ENCODE peak calls at places on chromosomes 2 and 18, in four cellular contexts. G is left ventricle myocardium inferior, C is endodermal cell, D is WERI-Rb-1. W is an unnamed sample.

GRCh38 chr2:188551671-188552070 is 260.0 kb downstream of the GULP1 start:
- DNase-seq in G (no peak), C (no peak), D (no peak), W (no peak)

GRCh38 chr2:73089270-73090030 is 17.9 kb upstream of the SFXN5 start:
- DNase-seq in G (peak), C (peak), D (no peak), W (peak)

GRCh38 chr2:85330839-85331636 is 3.2 kb upstream of the TGOLN2 start:
- DNase-seq in G (no peak), C (no peak), D (no peak), W (no peak)

GRCh38 chr2:146927080-146927714 is 917.6 kb upstream of the ACVR2A start:
- DNase-seq in G (no peak), C (peak), D (peak), W (no peak)

GRCh38 chr18:12768622-12769021 is 65.8 kb downstream of the PSMG2 start:
- DNase-seq in G (no peak), C (no peak), D (no peak), W (no peak)

GRCh38 chr2:143475131-143475784 is 346.0 kb downstream of the ARHGAP15 start:
- DNase-seq in G (peak), C (no peak), D (no peak), W (no peak)

GRCh38 chr2:191878576-191879298 is 31.8 kb upstream of the CAVIN2 start:
- DNase-seq in G (no peak), C (no peak), D (no peak), W (no peak)

GRCh38 chr2:3034396-3034795 is 343.2 kb downstream of the EIPR1 start:
- DNase-seq in G (no peak), C (peak), D (no peak), W (no peak)

GRCh38 chr2:232013701-232014353 is 52.3 kb downstream of the DIS3L2 start:
- DNase-seq in G (no peak), C (no peak), D (no peak), W (peak)

GRCh38 chr18:10477121-10477862 is 22.9 kb downstream of the APCDD1 start:
- DNase-seq in G (no peak), C (no peak), D (no peak), W (no peak)

GRCh38 chr2:68993660-68994059 is 19.2 kb downstream of the GKN1 start:
- DNase-seq in G (no peak), C (no peak), D (no peak), W (no peak)

GRCh38 chr18:59470627-59471121 is 111.6 kb upstream of the LMAN1 start:
- DNase-seq in G (peak), C (no peak), D (no peak), W (no peak)

GRCh38 chr2:237743024-237743423 is 55.6 kb upstream of the RBM44 start:
- DNase-seq in G (no peak), C (no peak), D (no peak), W (no peak)
- H3K27ac ChIP-seq in G (peak), C (no peak), D (no peak), W (peak)

DNA sequence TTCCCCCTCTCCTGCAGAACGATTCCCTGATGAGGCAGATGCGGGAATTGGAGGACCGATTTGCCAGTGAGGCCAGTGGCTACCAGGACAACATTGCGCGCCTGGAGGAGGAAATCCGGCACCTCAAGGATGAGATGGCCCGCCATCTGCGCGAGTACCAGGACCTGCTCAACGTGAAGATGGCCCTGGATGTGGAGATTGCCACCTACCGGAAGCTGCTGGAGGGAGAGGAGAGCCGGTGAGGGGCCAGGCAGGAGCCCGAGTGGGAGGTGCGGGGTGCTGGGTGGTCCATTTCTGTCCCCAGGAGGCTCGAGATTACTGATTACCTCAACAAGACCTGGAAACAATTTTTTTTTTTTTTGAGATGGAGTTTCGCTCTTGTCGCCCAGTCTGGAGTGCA is 3.1 kb downstream of the DES start:
- DNase-seq in G (no peak), C (no peak), D (no peak), W (no peak)
- H3K27ac ChIP-seq in G (peak), C (no peak), D (no peak), W (no peak)

DNA sequence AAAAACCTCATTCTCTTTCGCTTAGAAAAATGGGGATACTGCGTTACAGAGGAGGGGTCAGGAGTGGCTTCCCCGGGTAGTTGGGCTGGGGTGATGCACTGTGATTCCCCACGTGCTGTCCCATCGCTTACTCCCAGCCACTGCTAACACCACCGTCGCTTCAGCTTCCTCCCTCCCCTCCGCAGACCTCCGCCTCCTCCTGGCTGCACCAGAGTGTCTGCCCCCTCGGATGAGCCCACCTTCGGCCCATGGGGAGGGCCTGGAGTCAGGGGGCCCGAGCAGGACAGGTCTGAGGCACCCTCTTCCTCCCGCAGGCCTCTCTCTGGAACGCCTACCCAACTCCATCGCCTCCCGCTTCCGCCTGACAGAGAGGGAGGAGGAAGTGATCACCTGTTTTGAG is 59.1 kb upstream of the MCFD2 start:
- DNase-seq in G (no peak), C (no peak), D (no peak), W (no peak)
- H3K27ac ChIP-seq in G (no peak), C (no peak), D (no peak), W (no peak)

GRCh38 chr2:159124931-159125467 is 156.6 kb downstream of the TANC1 start:
- DNase-seq in G (no peak), C (no peak), D (no peak), W (no peak)

GRCh38 chr2:159124441-159124911 is 156.0 kb downstream of the TANC1 start:
- DNase-seq in G (no peak), C (no peak), D (no peak), W (peak)

GRCh38 chr2:159125858-159126257 is 157.4 kb downstream of the TANC1 start:
- DNase-seq in G (no peak), C (no peak), D (no peak), W (no peak)

GRCh38 chr2:159128191-159128590 is 158.3 kb downstream of the WDSUB1 start:
- DNase-seq in G (peak), C (no peak), D (no peak), W (no peak)

GRCh38 chr2:159126653-159127052 is 158.2 kb downstream of the TANC1 start:
- DNase-seq in G (no peak), C (no peak), D (no peak), W (no peak)
- H3K27ac ChIP-seq in G (peak), C (no peak), D (no peak), W (peak)

DNA sequence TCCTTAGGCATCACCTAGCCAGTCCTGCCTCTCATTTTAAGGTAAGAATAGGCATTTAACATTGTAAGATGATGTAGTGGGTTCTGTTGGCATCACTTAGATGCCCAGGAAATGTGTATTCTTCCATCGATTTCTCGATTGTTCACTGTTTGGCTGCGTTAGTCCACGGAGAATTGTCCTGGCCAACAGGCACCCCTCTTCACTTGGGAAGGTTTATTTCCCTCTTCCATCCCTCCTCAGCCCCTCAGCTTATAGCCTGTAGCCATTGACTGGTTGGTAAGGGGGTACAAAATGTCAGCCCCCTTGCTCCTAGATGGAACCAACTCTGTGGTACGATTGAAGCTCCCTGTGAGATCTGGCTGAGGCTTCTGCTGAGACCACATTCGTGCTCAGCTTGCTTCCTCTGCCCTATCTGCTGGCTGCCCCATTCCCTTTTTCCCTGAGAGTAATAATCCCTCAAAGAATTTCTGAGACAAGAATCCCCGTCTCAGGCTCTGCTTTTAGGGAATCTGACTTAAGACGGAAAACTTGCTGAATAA is 43.4 kb downstream of the PLEKHA3 start:
- DNase-seq in G (no peak), C (peak), D (no peak), W (no peak)
- H3K27ac ChIP-seq in G (peak), C (no peak), D (no peak), W (peak)

GRCh38 chr2:135913726-135914365 is 37.6 kb upstream of the MCM6 start:
- DNase-seq in G (no peak), C (no peak), D (no peak), W (no peak)
- H3K27ac ChIP-seq in G (no peak), C (no peak), D (no peak), W (peak)

DNA sequence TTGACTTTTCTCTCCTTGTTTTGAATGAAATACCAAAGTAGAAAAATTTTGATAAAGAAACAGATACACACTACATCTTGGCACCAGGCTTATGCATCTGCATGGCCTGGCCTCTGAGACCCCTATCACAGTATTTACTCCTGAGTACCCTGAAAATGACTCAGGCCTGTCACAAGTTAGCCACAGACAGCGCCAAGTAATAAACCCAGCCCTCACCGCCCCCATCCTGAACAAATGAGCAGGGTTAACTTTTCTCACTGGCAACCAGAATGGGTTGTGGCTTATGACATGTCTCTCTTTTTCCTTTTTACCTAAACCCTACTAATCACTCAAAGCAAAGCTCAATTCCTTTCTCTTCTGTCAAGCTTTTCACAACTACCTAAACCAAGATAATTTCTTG is 35.3 kb downstream of the SPRED2 start:
- DNase-seq in G (no peak), C (no peak), D (no peak), W (no peak)
- H3K27ac ChIP-seq in G (peak), C (no peak), D (no peak), W (peak)

GRCh38 chr2:112765251-112765650 is 842 bp upstream of the CKAP2L start:
- DNase-seq in G (no peak), C (no peak), D (no peak), W (no peak)
- H3K27ac ChIP-seq in G (peak), C (no peak), D (peak), W (peak)

DNA sequence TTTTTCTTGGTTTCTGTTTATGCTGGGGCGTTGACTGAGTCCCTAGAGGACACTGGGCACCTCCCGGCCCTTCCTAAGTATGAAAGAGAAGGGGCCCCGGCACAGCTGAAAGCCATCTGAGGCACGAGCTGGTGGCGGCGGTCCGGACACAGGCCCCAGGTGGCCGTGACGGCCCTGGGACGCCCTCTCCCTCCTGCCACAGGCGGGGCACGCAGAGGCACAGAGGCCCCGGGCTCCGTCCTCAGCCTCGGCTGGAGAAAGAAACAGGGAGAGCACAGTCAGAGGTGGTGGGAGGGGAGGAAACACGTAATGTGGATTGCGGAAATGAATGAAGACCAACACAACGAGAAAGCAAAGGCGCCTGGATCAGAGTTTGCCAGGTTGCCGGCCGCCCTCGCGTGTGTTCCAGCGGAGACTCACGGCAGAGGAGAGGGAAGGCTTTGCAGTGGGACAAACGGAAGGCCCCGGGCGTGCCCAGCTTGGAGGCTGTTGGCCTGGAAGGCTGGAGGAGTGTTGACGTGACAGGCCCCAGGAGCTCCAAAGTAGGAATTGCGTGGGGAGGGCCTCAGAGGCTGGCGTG is 119.1 kb downstream of the PTGR3 start:
- DNase-seq in G (no peak), C (peak), D (no peak), W (no peak)
- H3K27ac ChIP-seq in G (no peak), C (no peak), D (no peak), W (no peak)